ENCODE peak calls at places on chromosomes 5 and 9, in six cellular contexts. T is HCT116, C is astrocyte of the spinal cord, R is A549, F is fibroblast of the aortic adventitia, H is NB4. B is an unnamed sample.

GRCh38 chr9:28073278-28073677 is 500.0 kb upstream of the C9orf72 start:
- DNase-seq in T (peak), C (peak), R (peak), F (peak), H (peak), B (peak)

GRCh38 chr9:98867434-98868168 is 60.1 kb downstream of the GALNT12 start:
- DNase-seq in T (no peak), C (peak), R (peak), F (peak), H (peak), B (no peak)

GRCh38 chr9:91119679-91120078 is 242.0 kb downstream of the AUH start:
- DNase-seq in T (no peak), C (peak), R (no peak), F (peak), H (no peak), B (no peak)

GRCh38 chr5:141525659-141526058 is 36.8 kb downstream of the PCDHGC5 start:
- DNase-seq in T (no peak), C (no peak), R (no peak), F (no peak), H (no peak), B (no peak)

GRCh38 chr5:115467631-115468030 is 76.9 kb downstream of the FEM1C start:
- DNase-seq in T (no peak), C (no peak), R (no peak), F (no peak), H (no peak), B (no peak)

GRCh38 chr9:137949260-137949659 is 71.7 kb downstream of the CACNA1B start:
- DNase-seq in T (no peak), C (no peak), R (no peak), F (no peak), H (no peak), B (no peak)

GRCh38 chr5:73987915-73988314 is 361.9 kb downstream of the ARHGEF28 start:
- DNase-seq in T (no peak), C (no peak), R (no peak), F (no peak), H (no peak), B (no peak)

GRCh38 chr9:90308746-90309145 is 333.9 kb downstream of the DIRAS2 start:
- DNase-seq in T (no peak), C (no peak), R (no peak), F (no peak), H (no peak), B (no peak)

GRCh38 chr5:180347651-180348050 is 5.5 kb downstream of the GFPT2 start:
- DNase-seq in T (no peak), C (no peak), R (no peak), F (no peak), H (no peak), B (no peak)

GRCh38 chr9:136820947-136821332 is 13.2 kb downstream of the RABL6 start:
- DNase-seq in T (no peak), C (peak), R (no peak), F (peak), H (no peak), B (no peak)

GRCh38 chr9:97853844-97854695 is 1.0 kb downstream of the FOXE1 start:
- DNase-seq in T (no peak), C (no peak), R (peak), F (no peak), H (peak), B (no peak)

GRCh38 chr9:104991144-104991953 is 63.4 kb upstream of the ABCA1 start:
- DNase-seq in T (peak), C (peak), R (peak), F (peak), H (peak), B (no peak)

GRCh38 chr5:14809369-14810144 is 62.0 kb downstream of the ANKH start:
- DNase-seq in T (peak), C (peak), R (peak), F (peak), H (peak), B (peak)

GRCh38 chr9:136225748-136226679 is 19.6 kb downstream of the QSOX2 start:
- DNase-seq in T (peak), C (no peak), R (peak), F (peak), H (peak), B (no peak)

GRCh38 chr9:137789295-137789895 is 88.2 kb upstream of the CACNA1B start:
- DNase-seq in T (no peak), C (no peak), R (no peak), F (no peak), H (no peak), B (no peak)

GRCh38 chr5:122076023-122076422 is 2.0 kb downstream of the LOX start:
- DNase-seq in T (no peak), C (peak), R (no peak), F (peak), H (no peak), B (no peak)
- H3K4me3 ChIP-seq in T (no peak), C (peak), R (no peak), F (peak), H (no peak), B (peak)

DNA sequence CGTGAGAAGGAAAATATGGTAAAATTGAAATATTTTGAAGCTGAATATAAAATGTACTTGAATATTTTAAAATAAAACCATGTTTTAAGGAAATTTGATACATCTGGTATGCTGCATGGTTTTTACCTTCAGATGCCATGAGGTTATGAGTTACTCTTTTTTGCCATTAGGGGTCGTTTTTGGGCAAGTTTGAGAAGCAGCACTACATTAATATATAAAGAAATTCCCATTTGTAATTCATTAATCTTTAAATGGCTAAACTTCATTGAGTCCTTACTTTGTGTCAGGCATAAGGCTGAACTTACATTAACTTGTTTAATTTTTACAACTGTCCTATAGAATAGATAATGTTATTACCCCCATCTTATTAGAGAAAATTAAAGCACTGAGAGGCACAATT is 152.3 kb downstream of the KDM4C start:
- DNase-seq in T (no peak), C (peak), R (peak), F (peak), H (peak), B (no peak)
- TF ChIP-seq CTCF in T (peak), C (peak), R (peak), F (peak), H (peak), B (peak)

DNA sequence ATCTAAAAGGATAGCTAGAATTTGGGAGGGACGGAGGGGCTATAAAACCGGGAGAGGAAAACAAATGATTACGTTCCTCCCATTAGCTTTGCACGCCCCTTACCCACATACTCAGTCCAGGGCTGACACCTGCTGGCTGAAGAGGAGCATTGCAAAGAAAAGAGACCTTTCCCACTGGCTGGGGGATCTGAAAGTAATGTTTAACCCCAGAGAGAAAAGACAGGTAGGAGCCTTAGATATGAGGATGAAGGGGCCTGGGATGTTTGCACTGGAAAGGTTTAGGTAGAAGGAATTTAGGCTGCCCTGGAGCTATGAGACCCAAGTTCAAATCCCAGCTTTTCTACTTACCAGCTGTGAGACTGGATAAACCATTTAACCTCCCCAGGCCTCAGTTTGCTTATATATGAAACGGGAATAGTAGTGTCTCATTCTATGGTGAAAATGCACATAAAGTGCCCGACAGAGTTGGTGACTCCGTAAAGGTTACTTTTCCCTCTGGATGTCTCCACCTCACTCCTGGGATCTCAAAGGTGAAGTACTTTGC is 73.5 kb downstream of the FAM114A2 start:
- DNase-seq in T (peak), C (peak), R (peak), F (peak), H (peak), B (no peak)
- H3K4me3 ChIP-seq in T (no peak), C (peak), R (no peak), F (peak), H (no peak), B (peak)

DNA sequence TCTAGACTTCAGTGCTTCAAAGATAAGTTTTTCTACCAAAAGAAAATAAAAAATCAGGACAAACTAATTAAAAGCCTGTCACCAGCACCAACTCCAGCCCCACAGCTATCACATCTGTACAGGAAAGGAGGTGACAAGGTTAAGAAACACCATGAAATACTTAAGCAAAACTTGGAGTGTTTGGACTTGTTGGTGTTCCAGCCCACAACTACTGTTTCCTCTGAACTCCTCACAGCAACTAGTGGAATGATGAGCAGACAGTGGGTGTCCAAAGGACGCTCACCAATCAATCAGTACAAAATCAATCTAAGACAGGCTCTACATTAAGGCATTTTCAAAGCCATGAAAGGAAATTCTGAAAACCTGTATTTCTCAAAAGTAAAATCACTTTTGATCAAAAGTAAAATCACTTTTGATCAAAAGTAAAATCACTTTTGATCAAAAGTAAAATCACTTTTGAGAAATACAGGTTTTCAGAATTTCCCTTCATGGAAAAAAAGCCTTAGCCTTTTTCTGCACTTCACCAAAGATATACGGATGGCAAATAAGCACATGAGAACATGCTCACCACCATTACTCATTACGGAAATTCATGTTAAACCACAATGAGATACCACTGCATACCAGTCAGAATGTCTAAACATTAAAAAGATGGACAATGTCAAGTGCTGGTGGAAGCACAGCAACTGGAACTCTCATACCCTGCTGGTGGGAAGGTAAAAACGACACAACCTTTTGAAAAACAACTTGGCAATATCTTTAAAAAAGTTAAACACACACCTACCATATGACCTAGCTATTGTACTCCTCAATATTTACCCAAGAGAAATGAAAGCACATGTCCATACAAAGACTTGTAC is 79.7 kb downstream of the MED27 start:
- DNase-seq in T (no peak), C (peak), R (no peak), F (peak), H (no peak), B (no peak)
- TF ChIP-seq CTCF in T (no peak), C (peak), R (no peak), F (no peak), H (no peak), B (peak)

DNA sequence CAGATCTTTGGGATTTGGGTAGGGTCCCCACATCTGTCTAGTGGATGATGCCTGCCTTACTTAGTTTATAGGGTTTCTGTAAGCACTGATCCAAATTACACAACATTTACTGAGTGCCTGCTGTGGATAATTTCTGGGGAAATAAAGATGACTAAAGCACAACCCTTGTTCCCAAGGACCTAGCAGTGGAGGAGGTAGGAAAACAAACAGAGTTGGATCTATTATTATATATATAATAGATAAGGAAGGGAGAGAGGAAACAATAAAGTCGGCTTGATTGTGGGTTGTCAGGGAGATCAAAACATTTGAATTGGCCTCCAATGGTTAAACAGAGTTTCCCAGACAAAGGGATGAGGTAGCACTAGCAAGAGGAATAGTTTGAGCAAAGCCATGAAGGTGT is 14.0 kb downstream of the IL33 start:
- DNase-seq in T (no peak), C (no peak), R (peak), F (peak), H (no peak), B (no peak)
- H3K4me3 ChIP-seq in T (no peak), C (no peak), R (no peak), F (no peak), H (no peak), B (no peak)

DNA sequence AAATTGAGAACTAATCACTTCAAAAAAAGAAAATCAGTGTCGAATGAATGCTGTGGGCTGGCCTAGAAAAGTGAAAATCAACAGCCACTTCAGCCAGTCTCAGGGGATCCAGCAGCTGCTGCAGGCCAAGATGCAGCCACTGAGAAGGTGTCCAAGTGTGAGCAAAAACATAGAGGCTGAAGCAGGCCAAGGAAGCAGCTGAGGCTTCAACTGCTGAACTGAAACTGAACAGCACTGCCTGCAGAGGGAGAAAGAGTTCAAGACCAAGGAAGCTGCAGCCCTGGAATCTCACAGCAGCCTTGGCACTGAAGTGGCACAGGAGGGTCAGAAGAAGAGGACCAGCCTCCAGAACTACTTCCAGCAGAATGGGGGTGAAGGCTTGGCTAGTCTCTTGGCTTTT is 15.8 kb upstream of the SLC36A3 start:
- DNase-seq in T (peak), C (peak), R (peak), F (peak), H (peak), B (no peak)
- TF ChIP-seq CTCF in T (peak), C (peak), R (peak), F (peak), H (no peak), B (peak)

GRCh38 chr9:33236571-33236970 is 3.4 kb upstream of the SPINK4 start:
- DNase-seq in T (no peak), C (peak), R (no peak), F (peak), H (no peak), B (no peak)
- H3K4me3 ChIP-seq in T (no peak), C (no peak), R (no peak), F (no peak), H (no peak), B (no peak)

GRCh38 chr5:75034137-75034739 is 18.1 kb downstream of the GCNT4 start:
- DNase-seq in T (no peak), C (no peak), R (no peak), F (no peak), H (no peak), B (no peak)

GRCh38 chr5:75042511-75042910 is 9.8 kb downstream of the GCNT4 start:
- DNase-seq in T (no peak), C (peak), R (no peak), F (no peak), H (no peak), B (no peak)

GRCh38 chr5:75040973-75041372 is 11.4 kb downstream of the GCNT4 start:
- DNase-seq in T (no peak), C (no peak), R (no peak), F (peak), H (no peak), B (no peak)

GRCh38 chr5:75031366-75031765 is 21.0 kb downstream of the GCNT4 start:
- DNase-seq in T (no peak), C (no peak), R (no peak), F (no peak), H (no peak), B (no peak)

DNA sequence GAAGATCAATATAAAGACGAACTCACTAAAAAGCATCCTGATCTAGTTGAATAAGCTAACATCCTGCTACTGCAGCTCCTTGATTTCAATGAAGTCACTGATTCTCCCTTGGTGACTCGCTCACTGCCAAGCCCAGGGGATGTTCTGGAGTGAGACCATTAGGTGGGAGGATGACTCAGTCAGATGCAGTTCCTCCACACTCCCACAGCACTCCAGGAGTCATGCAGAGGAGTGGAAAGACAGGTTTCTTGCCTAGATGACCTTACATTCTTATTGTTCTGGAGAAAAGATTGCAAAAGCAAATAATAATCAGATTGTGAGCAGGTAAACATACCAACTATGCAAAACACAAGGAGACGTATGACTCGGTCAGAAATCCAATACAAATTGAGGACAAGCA is 15.3 kb downstream of the GCNT4 start:
- DNase-seq in T (peak), C (peak), R (peak), F (peak), H (peak), B (no peak)
- TF ChIP-seq CTCF in T (no peak), C (no peak), R (no peak), F (no peak), H (no peak), B (no peak)

GRCh38 chr5:80182802-80183645 is 72.8 kb downstream of the SERINC5 start:
- DNase-seq in T (no peak), C (no peak), R (peak), F (no peak), H (peak), B (no peak)

GRCh38 chr5:80185095-80185494 is 70.8 kb downstream of the SERINC5 start:
- DNase-seq in T (no peak), C (no peak), R (no peak), F (no peak), H (no peak), B (no peak)

GRCh38 chr5:80184235-80185023 is 71.4 kb downstream of the SERINC5 start:
- DNase-seq in T (no peak), C (no peak), R (peak), F (no peak), H (no peak), B (no peak)

GRCh38 chr5:80177236-80177635 is 78.6 kb downstream of the SERINC5 start:
- DNase-seq in T (no peak), C (no peak), R (no peak), F (no peak), H (peak), B (no peak)

GRCh38 chr5:80181618-80182211 is 74.1 kb downstream of the SERINC5 start:
- DNase-seq in T (peak), C (no peak), R (peak), F (peak), H (peak), B (peak)
- H3K4me3 ChIP-seq in T (no peak), C (no peak), R (no peak), F (no peak), H (peak), B (no peak)

GRCh38 chr9:110073356-110073666 is 134.6 kb downstream of the C9orf152 start:
- DNase-seq in T (no peak), C (no peak), R (peak), F (no peak), H (no peak), B (no peak)
- TF ChIP-seq CTCF in T (no peak), C (no peak), R (no peak), F (no peak), H (no peak), B (no peak)

B was measured in retinal pigment epithelial cell.